ENCODE peak calls at places on chromosomes 13 and 19, in seven cellular contexts. F, V, J, K, Y, L and E are unnamed samples.

GRCh38 chr19:56567274-56568120 is at the start of gene ZNF470:
- DNase-seq in F (peak), V (peak), J (peak), K (peak), Y (no peak), L (peak), E (peak)

GRCh38 chr13:31261241-31261640 is 61.5 kb downstream of the B3GLCT start:
- DNase-seq in F (no peak), V (no peak), J (no peak), K (no peak), Y (no peak), L (no peak), E (peak)

GRCh38 chr13:41505209-41505835 is 48.0 kb downstream of the RGCC start:
- DNase-seq in F (peak), V (no peak), J (no peak), K (no peak), Y (no peak), L (no peak), E (no peak)

GRCh38 chr13:95154441-95154886 is 146.8 kb downstream of the ABCC4 start:
- DNase-seq in F (no peak), V (no peak), J (no peak), K (no peak), Y (no peak), L (no peak), E (no peak)

GRCh38 chr13:73891805-73892204 is 242.4 kb downstream of the KLF12 start:
- DNase-seq in F (no peak), V (no peak), J (no peak), K (no peak), Y (no peak), L (no peak), E (no peak)

GRCh38 chr13:23322353-23323336 is 110.9 kb downstream of the SACS start:
- DNase-seq in F (no peak), V (no peak), J (no peak), K (no peak), Y (no peak), L (peak), E (no peak)

GRCh38 chr13:49635599-49636433 is 7.5 kb downstream of the ARL11 start:
- DNase-seq in F (peak), V (no peak), J (no peak), K (no peak), Y (no peak), L (no peak), E (no peak)

GRCh38 chr13:23321534-23322241 is 111.8 kb downstream of the SACS start:
- DNase-seq in F (peak), V (no peak), J (peak), K (no peak), Y (peak), L (no peak), E (no peak)

GRCh38 chr19:11090264-11091032 is 1.2 kb downstream of the LDLR start:
- DNase-seq in F (peak), V (peak), J (peak), K (peak), Y (peak), L (peak), E (peak)

GRCh38 chr19:45786533-45786894 is 4.2 kb upstream of the DMPK start:
- DNase-seq in F (no peak), V (no peak), J (no peak), K (no peak), Y (no peak), L (no peak), E (no peak)

GRCh38 chr19:2282062-2282861 is at the start of gene PEAK3:
- DNase-seq in F (peak), V (no peak), J (no peak), K (no peak), Y (no peak), L (no peak), E (no peak)

GRCh38 chr13:101149735-101150380 is 266.4 kb downstream of the NALCN start:
- DNase-seq in F (peak), V (no peak), J (no peak), K (peak), Y (peak), L (no peak), E (peak)

GRCh38 chr13:66835040-66835628 is 395.0 kb downstream of the PCDH9 start:
- DNase-seq in F (peak), V (no peak), J (no peak), K (no peak), Y (peak), L (peak), E (no peak)

GRCh38 chr19:51576850-51577249 is 5.8 kb downstream of the ZNF175 start:
- DNase-seq in F (no peak), V (no peak), J (no peak), K (no peak), Y (no peak), L (no peak), E (no peak)

GRCh38 chr13:46667687-46668281 is 114.8 kb downstream of the LRCH1 start:
- DNase-seq in F (no peak), V (no peak), J (peak), K (no peak), Y (no peak), L (no peak), E (no peak)